ENCODE peak calls at places on chromosomes 13 and 19, in four cellular contexts. One of them, this sample, is unnamed.
A peak's percentile ranks its signal among the peaks of the same experiment; 100 is the strongest.

GRCh38 chr13:74221752-74222151 is 87.5 kb upstream of the KLF12 start:
- DNase-seq in H1: no peak
- DNase-seq in HepG2: peak; percentile 17
- DNase-seq in GM12878: no peak
- DNase-seq in this sample: no peak

GRCh38 chr13:101695870-101696516 is 243.5 kb downstream of the ITGBL1 start:
- DNase-seq in H1: no peak
- DNase-seq in HepG2: no peak
- DNase-seq in GM12878: no peak
- DNase-seq in this sample: no peak

GRCh38 chr19:41914191-41914834 is 13.9 kb downstream of the ERFL start:
- DNase-seq in H1: no peak
- DNase-seq in HepG2: no peak
- DNase-seq in GM12878: no peak
- DNase-seq in this sample: no peak

GRCh38 chr19:58196911-58197616 is 14.2 kb downstream of the ZNF274 start:
- DNase-seq in H1: no peak
- DNase-seq in HepG2: peak; percentile 10
- DNase-seq in GM12878: no peak
- DNase-seq in this sample: no peak

GRCh38 chr19:10968527-10969081 is 7.8 kb downstream of the SMARCA4 start:
- DNase-seq in H1: no peak
- DNase-seq in HepG2: no peak
- DNase-seq in GM12878: peak; percentile 41
- DNase-seq in this sample: no peak

GRCh38 chr19:5652261-5652660 is 28.1 kb downstream of the MICOS13 start:
- DNase-seq in H1: no peak
- DNase-seq in HepG2: no peak
- DNase-seq in GM12878: no peak
- DNase-seq in this sample: no peak

GRCh38 chr19:49546825-49547565 is 19.2 kb downstream of the RCN3 start:
- DNase-seq in H1: peak; percentile 74
- DNase-seq in HepG2: peak; percentile 85
- DNase-seq in GM12878: peak; percentile 42
- DNase-seq in this sample: peak; percentile 72

GRCh38 chr19:41554902-41555301 is 21.1 kb upstream of the CEACAM21 start:
- DNase-seq in H1: no peak
- DNase-seq in HepG2: no peak
- DNase-seq in GM12878: no peak
- DNase-seq in this sample: no peak

GRCh38 chr13:41398494-41399190 is 58.7 kb upstream of the RGCC start:
- DNase-seq in H1: no peak
- DNase-seq in HepG2: no peak
- DNase-seq in GM12878: no peak
- DNase-seq in this sample: no peak

GRCh38 chr19:46579286-46579944 is 21.7 kb upstream of the CALM3 start:
- DNase-seq in H1: peak; percentile 82
- DNase-seq in HepG2: no peak
- DNase-seq in GM12878: no peak
- DNase-seq in this sample: no peak

GRCh38 chr19:50882188-50882587 is 8.9 kb downstream of the KLK2 start:
- DNase-seq in H1: no peak
- DNase-seq in HepG2: no peak
- DNase-seq in GM12878: no peak
- DNase-seq in this sample: no peak

GRCh38 chr19:43848821-43849220 is 21.7 kb downstream of the ZNF283 start:
- DNase-seq in H1: no peak
- DNase-seq in HepG2: no peak
- DNase-seq in GM12878: no peak
- DNase-seq in this sample: no peak

GRCh38 chr13:94700536-94700935 is 11.8 kb downstream of the SOX21 start:
- DNase-seq in H1: no peak
- DNase-seq in HepG2: no peak
- DNase-seq in GM12878: no peak
- DNase-seq in this sample: no peak

GRCh38 chr13:22235285-22235949 is 564.5 kb downstream of the FGF9 start:
- DNase-seq in H1: no peak
- DNase-seq in HepG2: no peak
- DNase-seq in GM12878: no peak
- DNase-seq in this sample: peak; percentile 5

GRCh38 chr19:44741841-44742352 is 6.6 kb upstream of the BCL3 start:
- DNase-seq in H1: no peak
- DNase-seq in HepG2: peak; percentile 78
- DNase-seq in GM12878: no peak
- DNase-seq in this sample: no peak

GRCh38 chr13:95023405-95023804 is 277.8 kb downstream of the ABCC4 start:
- DNase-seq in H1: no peak
- DNase-seq in HepG2: no peak
- DNase-seq in GM12878: no peak
- DNase-seq in this sample: no peak

GRCh38 chr13:43006893-43007631 is 15.0 kb upstream of the EPSTI1 start:
- DNase-seq in H1: no peak
- DNase-seq in HepG2: peak; percentile 52
- DNase-seq in GM12878: no peak
- DNase-seq in this sample: no peak
- TF ChIP-seq SUZ12 in H1: no peak
- TF ChIP-seq SUZ12 in HepG2: no peak
- TF ChIP-seq SUZ12 in GM12878: no peak
- TF ChIP-seq SUZ12 in this sample: no peak

DNA sequence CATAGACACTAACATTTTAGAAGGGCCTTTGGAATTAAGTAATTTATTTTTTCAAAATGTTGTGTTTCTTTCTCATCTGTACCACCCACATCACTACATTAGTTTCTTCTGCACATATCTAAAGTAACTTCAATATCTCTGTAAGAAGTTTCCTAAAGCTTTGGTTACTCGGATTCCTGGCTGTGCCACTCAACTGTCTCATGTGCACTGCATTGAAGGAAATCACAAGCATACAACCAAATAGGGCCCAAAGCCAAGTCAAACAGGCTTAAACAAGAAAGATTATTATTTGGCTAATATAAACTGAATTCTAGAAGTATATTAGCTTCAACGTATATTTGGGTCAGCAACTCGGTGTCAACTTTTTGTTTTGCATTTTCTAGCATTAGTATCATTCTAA is 1647.6 kb upstream of the SPRY2 start:
- DNase-seq in H1: no peak
- DNase-seq in HepG2: no peak
- DNase-seq in GM12878: no peak
- DNase-seq in this sample: no peak
- H3K9ac ChIP-seq in H1: no peak overlapping the region
- H3K9ac ChIP-seq in HepG2: no peak overlapping the region
- H3K9ac ChIP-seq in GM12878: no peak overlapping the region
- H3K9ac ChIP-seq in this sample: no peak overlapping the region

GRCh38 chr13:37716796-37717195 is 118.2 kb upstream of the POSTN start:
- DNase-seq in H1: no peak
- DNase-seq in HepG2: no peak
- DNase-seq in GM12878: no peak
- DNase-seq in this sample: no peak
- TF ChIP-seq ZNF274 in H1: no peak
- TF ChIP-seq ZNF274 in HepG2: no peak
- TF ChIP-seq ZNF274 in GM12878: no peak
- TF ChIP-seq ZNF274 in this sample: no peak

DNA sequence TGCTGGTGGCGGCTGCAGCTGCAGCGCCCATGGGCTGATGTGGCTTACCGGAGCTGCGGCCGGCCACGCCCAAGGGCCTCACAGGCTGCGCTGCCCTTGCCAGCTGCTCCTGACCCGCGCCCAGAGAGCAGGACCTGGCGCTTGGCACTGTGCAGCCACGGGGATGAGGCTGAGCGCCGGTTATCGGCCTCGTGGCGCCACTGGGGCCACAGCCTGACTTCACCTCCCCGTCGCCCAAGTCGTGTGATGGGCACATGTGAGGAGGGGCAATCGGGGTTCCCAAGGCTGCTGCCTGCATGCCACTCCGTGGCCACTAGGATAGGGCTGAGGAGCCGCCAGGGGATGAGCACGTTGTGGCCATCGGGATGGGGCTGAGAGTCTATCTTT is 77.2 kb upstream of the PABPC3 start:
- DNase-seq in H1: no peak
- DNase-seq in HepG2: no peak
- DNase-seq in GM12878: no peak
- DNase-seq in this sample: no peak
- TF ChIP-seq SUZ12 in H1: no peak
- TF ChIP-seq SUZ12 in HepG2: no peak
- TF ChIP-seq SUZ12 in GM12878: no peak
- TF ChIP-seq SUZ12 in this sample: no peak

GRCh38 chr19:3121396-3121795 is 14.4 kb upstream of the GNA15 start:
- DNase-seq in H1: no peak
- DNase-seq in HepG2: no peak
- DNase-seq in GM12878: no peak
- DNase-seq in this sample: no peak
- H3K9ac ChIP-seq in H1: no peak overlapping the region
- H3K9ac ChIP-seq in HepG2: no peak overlapping the region
- H3K9ac ChIP-seq in GM12878: no peak overlapping the region
- H3K9ac ChIP-seq in this sample: no peak overlapping the region

GRCh38 chr13:82720961-82721360 is 1161.3 kb downstream of the SLITRK1 start:
- DNase-seq in H1: no peak
- DNase-seq in HepG2: no peak
- DNase-seq in GM12878: no peak
- DNase-seq in this sample: no peak

GRCh38 chr13:82713681-82714405 is 1168.4 kb downstream of the SLITRK1 start:
- DNase-seq in H1: no peak
- DNase-seq in HepG2: no peak
- DNase-seq in GM12878: no peak
- DNase-seq in this sample: no peak

GRCh38 chr13:82719987-82720386 is 1162.3 kb downstream of the SLITRK1 start:
- DNase-seq in H1: no peak
- DNase-seq in HepG2: no peak
- DNase-seq in GM12878: no peak
- DNase-seq in this sample: no peak

GRCh38 chr13:82717249-82717648 is 1165.0 kb downstream of the SLITRK1 start:
- DNase-seq in H1: no peak
- DNase-seq in HepG2: no peak
- DNase-seq in GM12878: no peak
- DNase-seq in this sample: no peak
- TF ChIP-seq ZNF274 in H1: no peak
- TF ChIP-seq ZNF274 in HepG2: no peak
- TF ChIP-seq ZNF274 in GM12878: no peak
- TF ChIP-seq ZNF274 in this sample: no peak

GRCh38 chr13:97142452-97142851 is 79.7 kb upstream of the MBNL2 start:
- DNase-seq in H1: no peak
- DNase-seq in HepG2: peak; percentile 30
- DNase-seq in GM12878: no peak
- DNase-seq in this sample: no peak

GRCh38 chr13:97141564-97142005 is 80.5 kb upstream of the MBNL2 start:
- DNase-seq in H1: no peak
- DNase-seq in HepG2: peak; percentile 96
- DNase-seq in GM12878: peak; percentile 23
- DNase-seq in this sample: peak; percentile 72

GRCh38 chr13:97136418-97136817 is 85.7 kb upstream of the MBNL2 start:
- DNase-seq in H1: no peak
- DNase-seq in HepG2: no peak
- DNase-seq in GM12878: no peak
- DNase-seq in this sample: no peak

GRCh38 chr13:97139704-97140103 is 82.4 kb upstream of the MBNL2 start:
- DNase-seq in H1: no peak
- DNase-seq in HepG2: no peak
- DNase-seq in GM12878: no peak
- DNase-seq in this sample: no peak

DNA sequence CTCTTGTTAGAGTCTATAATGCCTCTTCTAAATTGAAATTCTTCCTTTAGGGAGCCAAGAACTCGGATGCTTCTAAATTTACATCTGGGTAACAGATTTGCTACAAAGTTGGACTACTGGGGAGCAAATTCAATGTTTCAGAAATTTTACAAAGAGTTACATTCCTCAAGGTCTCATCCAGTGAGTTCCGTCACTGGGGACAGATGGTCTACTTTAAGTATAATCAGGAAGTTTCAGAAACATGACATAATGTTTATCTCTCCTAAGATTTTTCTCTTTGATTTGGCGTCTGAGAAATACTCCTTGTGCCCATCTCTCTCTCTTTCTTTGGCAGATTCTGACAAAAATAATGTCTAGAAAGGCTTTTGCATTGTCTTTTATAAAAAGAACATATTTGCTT is 81.5 kb upstream of the MBNL2 start:
- DNase-seq in H1: no peak
- DNase-seq in HepG2: no peak
- DNase-seq in GM12878: no peak
- DNase-seq in this sample: no peak
- TF ChIP-seq SUZ12 in H1: no peak
- TF ChIP-seq SUZ12 in HepG2: no peak
- TF ChIP-seq SUZ12 in GM12878: no peak
- TF ChIP-seq SUZ12 in this sample: no peak

GRCh38 chr19:21020298-21021227 is at the start of gene ZNF430:
- DNase-seq in H1: peak; percentile 95
- DNase-seq in HepG2: peak; percentile 97
- DNase-seq in GM12878: peak; percentile 94
- DNase-seq in this sample: peak; percentile 98

GRCh38 chr19:21028969-21029268 is 8.5 kb downstream of the ZNF430 start:
- DNase-seq in H1: no peak
- DNase-seq in HepG2: no peak
- DNase-seq in GM12878: no peak
- DNase-seq in this sample: no peak

GRCh38 chr19:21022996-21023395 is 2.5 kb downstream of the ZNF430 start:
- DNase-seq in H1: no peak
- DNase-seq in HepG2: peak; percentile 15
- DNase-seq in GM12878: no peak
- DNase-seq in this sample: no peak

DNA sequence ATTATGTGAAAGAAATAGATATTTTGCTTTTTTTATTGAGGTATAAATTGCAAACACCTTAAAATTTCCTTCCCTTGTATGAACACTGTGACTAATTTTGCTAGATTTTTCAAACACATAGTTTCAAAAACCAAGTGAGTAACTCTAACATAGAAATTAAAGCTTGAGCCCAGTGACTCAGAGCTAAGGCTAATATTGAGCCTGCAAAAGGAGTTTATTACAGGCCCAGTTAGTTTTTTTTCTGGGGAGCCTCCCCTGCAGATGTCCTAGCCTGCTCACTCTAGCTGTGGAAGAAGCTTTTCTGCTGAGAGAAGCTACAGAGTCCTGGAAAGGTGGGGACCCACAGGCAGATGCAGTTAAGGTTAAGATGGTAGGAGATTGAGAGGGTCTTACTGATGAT is 3.4 kb downstream of the ZNF430 start:
- DNase-seq in H1: no peak
- DNase-seq in HepG2: no peak
- DNase-seq in GM12878: no peak
- DNase-seq in this sample: no peak
- H3K9ac ChIP-seq in H1: no peak overlapping the region
- H3K9ac ChIP-seq in HepG2: no peak overlapping the region
- H3K9ac ChIP-seq in GM12878: no peak overlapping the region
- H3K9ac ChIP-seq in this sample: no peak overlapping the region

DNA sequence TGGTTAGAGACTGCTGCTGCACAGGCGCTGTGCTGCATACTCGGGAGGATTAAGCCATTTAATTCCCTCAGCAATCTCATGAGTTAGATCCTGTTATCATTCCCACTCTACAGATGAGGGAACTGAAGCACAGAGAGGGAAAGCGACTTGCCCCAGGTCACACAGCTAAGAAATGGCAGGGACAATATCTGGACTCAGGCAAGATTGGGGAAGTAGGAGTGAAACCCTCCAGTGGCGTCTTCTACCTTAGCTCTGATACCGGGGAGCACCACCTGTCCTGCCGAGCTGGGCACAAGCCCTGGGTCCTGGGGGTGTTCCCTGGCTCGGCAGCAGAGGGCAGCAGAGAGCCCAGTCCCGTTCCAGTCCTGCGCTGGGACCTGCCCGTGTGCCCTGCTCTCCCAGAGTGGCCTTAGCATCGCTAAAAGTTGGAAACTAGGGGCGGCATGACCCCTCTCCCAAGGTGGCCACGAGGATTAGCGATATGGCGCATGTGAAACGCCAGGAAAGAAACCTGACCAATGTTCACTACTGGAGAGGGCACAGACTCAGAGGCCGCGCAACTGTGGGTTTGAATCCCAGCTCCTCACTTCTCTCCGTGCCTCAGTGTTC is 20.5 kb downstream of the CYTH2 start:
- DNase-seq in H1: peak; percentile 99
- DNase-seq in HepG2: peak; percentile 47
- DNase-seq in GM12878: no peak
- DNase-seq in this sample: no peak
- TF ChIP-seq ZNF274 in H1: no peak
- TF ChIP-seq ZNF274 in HepG2: no peak
- TF ChIP-seq ZNF274 in GM12878: no peak
- TF ChIP-seq ZNF274 in this sample: no peak

This sample was measured in NT2/D1.